ENCODE peak calls at places on chromosome 11, in four cellular contexts. W, Y, E and U are unnamed samples.

GRCh38 chr11:61963282-61964057 is 4.0 kb downstream of the FTH1 start:
- DNase-seq in W (peak; percentile 60), Y (no peak), E (no peak), U (no peak)

GRCh38 chr11:36333897-36334296 is 37.8 kb downstream of the PRR5L start:
- DNase-seq in W (peak; percentile 53), Y (peak; percentile 82), E (no peak), U (peak; percentile 73)

GRCh38 chr11:60872124-60872951 is 5.0 kb downstream of the ZP1 start:
- DNase-seq in W (peak; percentile 73), Y (no peak), E (no peak), U (no peak)

GRCh38 chr11:94543695-94544581 is at the start of gene FUT4:
- DNase-seq in W (peak; percentile 74), Y (peak; percentile 93), E (peak; percentile 89), U (peak; percentile 90)

GRCh38 chr11:134439181-134439580 is 27.1 kb upstream of the B3GAT1 start:
- DNase-seq in W (no peak), Y (peak; percentile 23), E (no peak), U (no peak)

GRCh38 chr11:117819096-117820040 is 5.2 kb downstream of the FXYD2 start:
- DNase-seq in W (peak; percentile 63), Y (peak; percentile 94), E (peak; percentile 86), U (peak; percentile 87)

GRCh38 chr11:130164221-130164570 is 4.6 kb downstream of the ST14 start:
- DNase-seq in W (no peak), Y (no peak), E (no peak), U (no peak)

GRCh38 chr11:46369458-46370152 is 11.9 kb upstream of the MDK start:
- DNase-seq in W (peak; percentile 77), Y (peak; percentile 94), E (peak; percentile 86), U (peak; percentile 91)

GRCh38 chr11:95364324-95365295 is 133.6 kb upstream of the SESN3 start:
- DNase-seq in W (no peak), Y (no peak), E (no peak), U (no peak)

GRCh38 chr11:17502630-17503029 is 26.0 kb upstream of the ABCC8 start:
- DNase-seq in W (no peak), Y (no peak), E (no peak), U (no peak)

GRCh38 chr11:2385156-2386151 is 8.3 kb downstream of the CD81 start:
- DNase-seq in W (no peak), Y (no peak), E (no peak), U (no peak)

GRCh38 chr11:2770556-2771301 is 70.9 kb upstream of the KCNQ1OT1 start:
- DNase-seq in W (no peak), Y (no peak), E (peak; percentile 39), U (peak; percentile 13)

GRCh38 chr11:103631841-103632240 is 404.6 kb upstream of the DDI1 start:
- DNase-seq in W (no peak), Y (no peak), E (no peak), U (no peak)

GRCh38 chr11:103636232-103636631 is 400.2 kb upstream of the DDI1 start:
- DNase-seq in W (no peak), Y (no peak), E (no peak), U (no peak)

GRCh38 chr11:103633819-103634590 is 402.4 kb upstream of the DDI1 start:
- DNase-seq in W (no peak), Y (no peak), E (no peak), U (no peak)

GRCh38 chr11:103633037-103633788 is 403.2 kb upstream of the DDI1 start:
- DNase-seq in W (peak; percentile 59), Y (peak; percentile 66), E (no peak), U (no peak)

GRCh38 chr11:103637250-103637649 is 399.2 kb upstream of the DDI1 start:
- DNase-seq in W (peak; percentile 55), Y (no peak), E (no peak), U (no peak)
- H3K56ac ChIP-seq in W (no peak overlapping the region), Y (no peak overlapping the region), E (no peak overlapping the region), U (no peak overlapping the region)

GRCh38 chr11:16337421-16338213 is 18.7 kb downstream of the SOX6 start:
- DNase-seq in W (no peak), Y (peak; percentile 1), E (no peak), U (no peak)
- H3K56ac ChIP-seq in W (no peak overlapping the region), Y (no peak overlapping the region), E (no peak overlapping the region), U (no peak overlapping the region)

GRCh38 chr11:57657290-57658022 is at the start of gene CLP1:
- DNase-seq in W (peak; percentile 99), Y (peak; percentile 100), E (peak; percentile 97), U (peak; percentile 99)
- H3K56ac ChIP-seq in W (peak within 1 kb of the TSS; percentile 82), Y (peak within 1 kb of the TSS; percentile 89), E (no peak within 1 kb of the TSS), U (no peak within 1 kb of the TSS)

DNA sequence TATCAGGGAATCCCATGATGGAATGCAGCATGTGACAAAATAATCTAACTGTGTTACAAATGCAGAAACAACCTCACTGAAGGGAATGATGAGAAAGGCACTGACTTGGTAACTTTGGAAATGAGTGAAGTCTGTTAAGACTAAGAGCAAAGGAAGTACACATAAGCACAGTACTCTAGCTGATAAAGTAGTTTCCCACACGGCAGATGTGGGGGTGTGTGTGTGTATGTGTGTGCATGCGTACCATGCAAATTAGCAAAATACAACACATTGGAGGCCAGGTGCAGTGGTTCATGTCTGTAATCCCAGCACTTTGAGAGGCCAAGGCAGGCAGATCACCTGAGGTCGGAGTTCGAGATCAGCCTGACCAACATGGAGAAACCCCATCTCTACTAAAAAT is 16.6 kb upstream of the NLRP6 start:
- DNase-seq in W (no peak), Y (no peak), E (no peak), U (no peak)
- H3K56ac ChIP-seq in W (no peak overlapping the region), Y (no peak overlapping the region), E (no peak overlapping the region), U (no peak overlapping the region)

GRCh38 chr11:120511804-120512726 is 517 bp downstream of the GRIK4 start:
- DNase-seq in W (no peak), Y (no peak), E (no peak), U (no peak)

GRCh38 chr11:120509346-120510053 is 2.0 kb upstream of the GRIK4 start:
- DNase-seq in W (no peak), Y (no peak), E (no peak), U (no peak)

GRCh38 chr11:120512727-120513435 is 1.3 kb downstream of the GRIK4 start:
- DNase-seq in W (no peak), Y (no peak), E (no peak), U (no peak)

GRCh38 chr11:120511116-120511803 is at the start of gene GRIK4:
- DNase-seq in W (peak; percentile 57), Y (peak; percentile 82), E (peak; percentile 97), U (peak; percentile 84)

GRCh38 chr11:120510406-120511115 is 987 bp upstream of the GRIK4 start:
- DNase-seq in W (no peak), Y (no peak), E (no peak), U (no peak)
- H3K56ac ChIP-seq in W (no peak overlapping the region), Y (no peak overlapping the region), E (no peak overlapping the region), U (no peak overlapping the region)